ENCODE peak calls at places on chromosomes 13 and 19, in six cellular contexts. V is A549, D is HCT116, Z is GM12878, K is HepG2, L is K562. H is an unnamed sample. For H3K4me1, the result is how much of the 10 kb centered on the place peaks cover.

GRCh38 chr19:13838943-13839192 is 38.1 kb upstream of the NANOS3 start:
- DNase-seq in V (no peak), D (no peak), Z (no peak), K (no peak), L (peak), H (peak)

GRCh38 chr13:27481766-27482165 is 31.4 kb upstream of the MTIF3 start:
- DNase-seq in V (peak), D (peak), Z (no peak), K (peak), L (peak), H (peak)

GRCh38 chr19:50332264-50333038 is 3.3 kb upstream of the KCNC3 start:
- DNase-seq in V (no peak), D (no peak), Z (no peak), K (no peak), L (no peak), H (no peak)

GRCh38 chr13:31023126-31023525 is 90.7 kb downstream of the TEX26 start:
- DNase-seq in V (no peak), D (no peak), Z (no peak), K (no peak), L (no peak), H (no peak)

GRCh38 chr13:107809125-107809524 is 406.2 kb downstream of the LIG4 start:
- DNase-seq in V (no peak), D (no peak), Z (no peak), K (no peak), L (no peak), H (no peak)

GRCh38 chr13:94978516-94978915 is 266.2 kb upstream of the SOX21 start:
- DNase-seq in V (no peak), D (no peak), Z (no peak), K (no peak), L (no peak), H (no peak)

GRCh38 chr13:102141625-102142472 is 260.0 kb downstream of the FGF14 start:
- DNase-seq in V (peak), D (no peak), Z (no peak), K (peak), L (peak), H (no peak)

GRCh38 chr13:97257800-97258799 is 36.0 kb downstream of the MBNL2 start:
- DNase-seq in V (peak), D (peak), Z (peak), K (peak), L (peak), H (no peak)

GRCh38 chr13:51584731-51585191 is 499 bp downstream of the WDFY2 start:
- DNase-seq in V (peak), D (peak), Z (no peak), K (peak), L (peak), H (peak)

GRCh38 chr13:109741966-109742365 is 44.4 kb downstream of the IRS2 start:
- DNase-seq in V (no peak), D (no peak), Z (no peak), K (no peak), L (no peak), H (no peak)

GRCh38 chr13:80877944-80878241 is 537.0 kb upstream of the SPRY2 start:
- DNase-seq in V (no peak), D (no peak), Z (no peak), K (no peak), L (no peak), H (no peak)

GRCh38 chr19:57248646-57249045 is 8.2 kb downstream of the ZNF805 start:
- DNase-seq in V (no peak), D (no peak), Z (no peak), K (no peak), L (no peak), H (no peak)

GRCh38 chr13:30159446-30159839 is 147.9 kb downstream of the KATNAL1 start:
- DNase-seq in V (no peak), D (no peak), Z (no peak), K (no peak), L (no peak), H (no peak)

GRCh38 chr13:32033744-32034143 is 2.2 kb downstream of the FRY start:
- DNase-seq in V (no peak), D (no peak), Z (no peak), K (no peak), L (no peak), H (no peak)

GRCh38 chr19:14550201-14550754 is 20.9 kb downstream of the TECR start:
- DNase-seq in V (no peak), D (no peak), Z (no peak), K (no peak), L (peak), H (no peak)

GRCh38 chr19:22610121-22610520 is 24.0 kb upstream of the ZNF492 start:
- DNase-seq in V (no peak), D (no peak), Z (no peak), K (no peak), L (no peak), H (no peak)
- TF ChIP-seq REST in V (no peak), D (no peak), Z (no peak), K (no peak), L (no peak), H (no peak)

DNA sequence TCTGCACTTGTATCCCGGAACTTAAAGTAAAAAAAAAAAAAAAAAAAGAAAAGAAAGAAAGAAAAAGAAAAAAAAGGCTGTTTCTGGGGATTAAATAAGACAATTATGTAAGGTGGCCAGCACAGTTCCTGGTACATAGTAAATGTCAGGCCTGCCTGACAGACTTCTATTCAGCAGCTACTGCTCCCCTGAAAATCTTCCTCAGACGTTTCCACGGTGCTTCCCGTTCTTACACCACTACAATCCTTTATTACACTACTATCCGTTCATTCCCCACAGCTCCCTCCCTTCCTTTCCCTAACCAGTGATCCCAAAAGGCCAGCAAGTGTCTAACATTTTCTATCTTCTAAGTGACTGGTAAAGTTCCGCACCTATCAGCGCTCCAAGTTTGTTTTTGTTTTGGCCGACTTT is 626 bp upstream of the RB1 start:
- DNase-seq in V (no peak), D (peak), Z (no peak), K (no peak), L (peak), H (no peak)
- TF ChIP-seq MAX in V (no peak), D (no peak), Z (no peak), K (no peak), L (no peak), H (no peak)

GRCh38 chr13:113759525-113760137 is 605 bp downstream of the TMEM255B start:
- DNase-seq in V (peak), D (no peak), Z (no peak), K (no peak), L (no peak), H (peak)

GRCh38 chr13:113754242-113754641 is 4.8 kb upstream of the TMEM255B start:
- DNase-seq in V (no peak), D (no peak), Z (no peak), K (no peak), L (no peak), H (no peak)

GRCh38 chr13:113754691-113755090 is 4.3 kb upstream of the TMEM255B start:
- DNase-seq in V (no peak), D (no peak), Z (no peak), K (no peak), L (no peak), H (no peak)

GRCh38 chr13:113758651-113759524 is at the start of gene TMEM255B:
- DNase-seq in V (peak), D (peak), Z (no peak), K (no peak), L (peak), H (peak)

GRCh38 chr13:113756441-113757097 is 2.5 kb upstream of the TMEM255B start:
- DNase-seq in V (no peak), D (no peak), Z (no peak), K (no peak), L (no peak), H (no peak)
- H3K4me1 ChIP-seq in V (under half), D (under half), Z (under half), K (under half), L (under half), H (under half)

GRCh38 chr19:54570316-54570715 is 3.3 kb upstream of the LILRA2 start:
- DNase-seq in V (no peak), D (no peak), Z (no peak), K (no peak), L (no peak), H (no peak)

GRCh38 chr19:54572696-54573311 is 786 bp upstream of the LILRA2 start:
- DNase-seq in V (no peak), D (no peak), Z (no peak), K (no peak), L (peak), H (no peak)

GRCh38 chr19:54574051-54574450 is 461 bp downstream of the LILRA2 start:
- DNase-seq in V (no peak), D (no peak), Z (no peak), K (no peak), L (no peak), H (no peak)

GRCh38 chr19:54574527-54575056 is 1.0 kb downstream of the LILRA2 start:
- DNase-seq in V (no peak), D (no peak), Z (no peak), K (no peak), L (no peak), H (no peak)

GRCh38 chr19:54573330-54573872 is at the start of gene LILRA2:
- DNase-seq in V (no peak), D (no peak), Z (no peak), K (no peak), L (no peak), H (no peak)
- TF ChIP-seq REST in V (no peak), D (no peak), Z (no peak), K (no peak), L (no peak), H (no peak)

DNA sequence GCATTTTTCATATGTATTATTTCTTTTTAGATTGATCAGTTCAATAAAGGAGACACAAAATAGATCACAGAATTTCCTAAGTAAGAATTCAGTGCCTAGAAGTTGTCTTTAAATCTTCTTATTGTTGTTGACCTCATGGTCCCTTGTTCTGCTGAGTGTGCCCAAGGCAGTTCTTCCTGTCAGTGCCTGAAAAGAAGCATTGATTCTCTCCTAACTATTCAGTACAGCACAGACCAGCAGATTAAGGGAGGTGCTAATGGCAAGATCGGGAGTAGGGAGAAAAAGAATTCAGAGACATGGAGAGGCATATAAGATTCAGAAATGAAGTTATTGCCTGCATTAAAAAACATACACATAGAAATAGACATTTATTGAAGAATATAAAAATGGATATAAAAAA is 180.5 kb upstream of the PCDH9 start:
- DNase-seq in V (no peak), D (no peak), Z (no peak), K (no peak), L (no peak), H (no peak)
- TF ChIP-seq MAX in V (no peak), D (no peak), Z (no peak), K (no peak), L (no peak), H (no peak)

GRCh38 chr19:4292515-4292914 is 9.7 kb downstream of the TMIGD2 start:
- DNase-seq in V (no peak), D (no peak), Z (no peak), K (no peak), L (no peak), H (no peak)
- H3K4me1 ChIP-seq in V (under half), D (under half), Z (under half), K (under half), L (under half), H (under half)

GRCh38 chr19:35752746-35753350 is 4.0 kb downstream of the HSPB6 start:
- DNase-seq in V (no peak), D (no peak), Z (no peak), K (no peak), L (no peak), H (no peak)
- TF ChIP-seq REST in V (no peak), D (no peak), Z (no peak), K (no peak), L (no peak), H (no peak)

GRCh38 chr19:18416778-18417249 is 2.4 kb upstream of the SSBP4 start:
- DNase-seq in V (no peak), D (no peak), Z (no peak), K (peak), L (peak), H (peak)
- TF ChIP-seq MAX in V (peak), D (peak), Z (peak), K (peak), L (peak), H (peak)

GRCh38 chr13:44519642-44520041 is 56.5 kb downstream of the TSC22D1 start:
- DNase-seq in V (no peak), D (no peak), Z (no peak), K (no peak), L (no peak), H (no peak)

DNA sequence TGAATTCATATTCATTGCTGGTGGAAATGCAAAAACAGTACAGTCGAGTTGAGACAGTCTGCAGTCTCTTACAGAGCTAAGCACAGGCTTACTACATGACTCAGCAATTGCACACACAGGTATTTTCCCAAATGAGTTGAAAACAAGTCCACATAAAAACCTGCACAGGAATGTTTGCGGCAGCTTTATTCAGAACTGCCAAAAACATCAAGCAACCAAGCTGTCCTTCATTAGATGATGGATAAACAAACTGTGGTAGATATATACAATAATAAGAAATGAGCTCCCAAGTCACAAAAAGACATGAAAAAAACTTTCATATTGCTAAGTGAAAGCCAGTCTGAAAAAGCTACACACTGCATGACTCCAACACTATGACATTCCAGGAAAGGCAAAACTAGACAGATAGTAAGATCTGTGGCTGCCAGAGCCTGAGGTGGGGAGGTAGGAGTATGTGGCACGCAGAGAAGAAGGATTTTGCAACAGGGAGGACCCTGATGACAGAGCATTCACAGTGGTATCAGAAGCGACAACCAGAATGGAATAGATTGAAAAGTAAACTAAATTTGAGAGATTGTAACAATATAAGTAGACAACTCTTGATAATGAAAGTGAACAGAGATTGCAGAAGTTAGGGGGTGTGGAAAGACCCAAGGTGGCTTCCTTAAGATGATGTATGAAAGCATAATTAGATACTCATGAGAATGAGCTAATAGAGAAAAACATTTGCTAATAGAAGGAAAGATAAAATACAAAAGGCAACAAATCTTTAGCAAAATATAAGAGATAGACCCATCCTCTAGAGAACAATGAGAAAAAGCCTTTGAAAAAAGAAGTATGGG is 52.7 kb downstream of the TSC22D1 start:
- DNase-seq in V (peak), D (peak), Z (peak), K (peak), L (peak), H (no peak)
- H3K4me1 ChIP-seq in V (under half), D (under half), Z (under half), K (under half), L (under half), H (under half)